ENCODE peak calls at places on chromosomes 7 and 10, in eight cellular contexts. J, W, A, U, P, X, H and O are unnamed samples.

GRCh38 chr7:131365876-131366275 is 38.2 kb downstream of the MKLN1 start:
- DNase-seq in J (peak; percentile 60), W (no peak), P (no peak), H (no peak), U (no peak), X (no peak), A (no peak), O (no peak)

GRCh38 chr10:71270301-71270777 is 48.7 kb upstream of the SLC29A3 start:
- DNase-seq in X (no peak), W (no peak), A (peak; percentile 51), U (peak; percentile 60), J (peak; percentile 87), P (peak; percentile 24), H (no peak), O (no peak)

GRCh38 chr10:113520606-113521481 is 32.0 kb upstream of the HABP2 start:
- DNase-seq in J (peak; percentile 89), P (peak; percentile 29), U (peak; percentile 47), H (peak; percentile 10), X (no peak), A (peak; percentile 29), W (no peak), O (no peak)

GRCh38 chr7:16753932-16754571 is 497 bp downstream of the TSPAN13 start:
- DNase-seq in J (no peak), X (no peak), A (peak; percentile 62), U (peak; percentile 43), P (peak; percentile 30), W (no peak), H (no peak), O (no peak)

GRCh38 chr10:48241301-48241700 is 33.2 kb downstream of the FRMPD2 start:
- DNase-seq in P (no peak), H (no peak), X (no peak), J (no peak), W (no peak), U (no peak), A (no peak), O (no peak)

GRCh38 chr7:56291-56913 is 136.0 kb upstream of the FAM20C start:
- DNase-seq in X (no peak), J (no peak), U (no peak), A (no peak), W (no peak), H (no peak), P (no peak), O (no peak)

GRCh38 chr7:2802504-2803341 is 41.4 kb downstream of the GNA12 start:
- DNase-seq in U (no peak), X (no peak), H (no peak), P (peak; percentile 56), A (peak; percentile 63), J (peak; percentile 69), W (peak; percentile 71), O (no peak)

GRCh38 chr10:123434435-123435039 is 231.6 kb upstream of the GPR26 start:
- DNase-seq in H (no peak), W (no peak), U (no peak), J (no peak), P (no peak), X (no peak), A (no peak), O (no peak)

GRCh38 chr7:146136357-146136875 is 19.8 kb downstream of the CNTNAP2 start:
- DNase-seq in U (no peak), P (no peak), X (no peak), A (no peak), W (no peak), H (no peak), J (no peak), O (no peak)

GRCh38 chr10:75450654-75451419 is 19.4 kb downstream of the LRMDA start:
- DNase-seq in H (no peak), X (no peak), W (no peak), A (no peak), J (no peak), P (no peak), U (no peak), O (no peak)

GRCh38 chr7:151117565-151117964 is 31.3 kb downstream of the AGAP3 start:
- DNase-seq in U (no peak), A (no peak), W (no peak), H (no peak), J (no peak), X (peak; percentile 29), P (no peak), O (no peak)

GRCh38 chr10:132523561-132524442 is 13.8 kb upstream of the INPP5A start:
- DNase-seq in A (no peak), X (no peak), P (peak; percentile 3), J (no peak), W (peak; percentile 66), H (no peak), U (no peak), O (peak; percentile 75)

GRCh38 chr10:118394557-118395194 is 52.6 kb upstream of the FAM204A start:
- DNase-seq in A (no peak), J (no peak), W (no peak), X (no peak), U (no peak), P (no peak), H (no peak), O (no peak)

GRCh38 chr10:133336131-133337078 is at the start of gene CALY:
- DNase-seq in X (peak; percentile 75), U (peak; percentile 56), A (no peak), W (no peak), J (no peak), P (no peak), H (no peak), O (peak; percentile 86)

GRCh38 chr10:11162828-11163599 is 145.3 kb downstream of the CELF2 start:
- DNase-seq in X (peak; percentile 67), H (peak; percentile 36), P (peak; percentile 35), A (no peak), W (no peak), J (peak; percentile 10), U (peak; percentile 72), O (no peak)

GRCh38 chr10:67836491-67836890 is 1.5 kb downstream of the DNAJC12 start:
- DNase-seq in J (no peak), W (no peak), P (no peak), X (no peak), A (no peak), H (no peak), U (no peak), O (no peak)

GRCh38 chr7:73701357-73701995 is 18.0 kb downstream of the STX1A start:
- DNase-seq in H (no peak), U (peak; percentile 55), P (no peak), J (peak; percentile 72), X (no peak), W (no peak), A (no peak), O (no peak)